ENCODE peak calls at places on chromosome 12, in ten cellular contexts. G, M, V, R, F, U, E, Y, B and T are unnamed samples.

GRCh38 chr12:4273651-4274395 is at the start of gene CCND2:
- DNase-seq in F (peak; percentile 80), Y (no peak), M (no peak), E (peak; percentile 76), R (peak; percentile 94), B (peak; percentile 56), U (peak; percentile 70), G (peak; percentile 96), V (peak; percentile 54), T (peak; percentile 80)

GRCh38 chr12:50017047-50017446 is 8.2 kb downstream of the RACGAP1 start:
- DNase-seq in R (peak; percentile 58), V (no peak), B (peak; percentile 74), E (peak; percentile 96), M (no peak), G (peak; percentile 87), F (peak; percentile 90), U (peak; percentile 96), Y (no peak), T (peak; percentile 46)

GRCh38 chr12:122421815-122422737 is at the start of gene CLIP1:
- DNase-seq in Y (no peak), U (peak; percentile 88), E (peak; percentile 82), F (peak; percentile 78), R (peak; percentile 79), M (no peak), B (peak; percentile 46), V (peak; percentile 40), G (peak; percentile 93), T (peak; percentile 71)

GRCh38 chr12:96045566-96045965 is 10.2 kb upstream of the LTA4H start:
- DNase-seq in V (no peak), R (no peak), B (no peak), G (no peak), Y (no peak), E (no peak), U (no peak), F (no peak), M (no peak), T (no peak)

GRCh38 chr12:100954118-100954517 is 159.5 kb downstream of the ANO4 start:
- DNase-seq in E (no peak), Y (no peak), M (no peak), F (no peak), U (no peak), B (no peak), V (no peak), G (no peak), R (no peak), T (no peak)

GRCh38 chr12:131681257-131681620 is 29.7 kb upstream of the SFSWAP start:
- DNase-seq in B (no peak), E (no peak), M (no peak), F (no peak), G (peak; percentile 64), V (no peak), Y (no peak), R (no peak), U (no peak), T (no peak)

GRCh38 chr12:65892905-65893304 is 68.6 kb downstream of the HMGA2 start:
- DNase-seq in G (no peak), F (peak; percentile 91), R (no peak), B (peak; percentile 77), Y (no peak), U (peak; percentile 88), M (no peak), V (no peak), E (peak; percentile 63), T (no peak)

GRCh38 chr12:2212971-2213869 is 160.4 kb downstream of the CACNA1C start:
- DNase-seq in E (peak; percentile 8), G (no peak), Y (no peak), U (no peak), M (peak; percentile 8), R (no peak), F (no peak), B (peak; percentile 52), V (no peak), T (no peak)

GRCh38 chr12:126069549-126070165 is 1004.4 kb downstream of the AACS start:
- DNase-seq in G (no peak), B (peak; percentile 46), U (peak; percentile 32), M (peak; percentile 58), Y (peak; percentile 3), F (peak; percentile 62), V (peak; percentile 17), E (peak; percentile 54), R (no peak), T (no peak)

GRCh38 chr12:132602578-132603239 is 7.7 kb downstream of the LRCOL1 start:
- DNase-seq in U (no peak), E (no peak), M (no peak), R (peak; percentile 63), G (no peak), F (no peak), B (no peak), Y (no peak), V (no peak), T (no peak)

GRCh38 chr12:5447329-5447728 is 15.4 kb downstream of the NTF3 start:
- DNase-seq in V (no peak), F (no peak), U (no peak), R (no peak), E (no peak), Y (no peak), B (no peak), M (no peak), G (no peak), T (no peak)

GRCh38 chr12:43742106-43742505 is 16.5 kb downstream of the PUS7L start:
- DNase-seq in F (no peak), V (no peak), R (no peak), E (peak; percentile 81), Y (no peak), B (peak; percentile 91), U (peak; percentile 89), G (no peak), M (no peak), T (no peak)

GRCh38 chr12:114958538-114958937 is 274.6 kb upstream of the TBX3 start:
- DNase-seq in Y (no peak), B (no peak), V (no peak), U (no peak), G (no peak), R (no peak), M (no peak), E (no peak), F (no peak), T (no peak)

GRCh38 chr12:42691991-42692557 is 102.5 kb upstream of the PRICKLE1 start:
- DNase-seq in R (no peak), G (no peak), Y (no peak), E (no peak), B (no peak), F (no peak), U (no peak), V (no peak), M (no peak), T (no peak)

GRCh38 chr12:171743-172705 is 41.9 kb downstream of the SLC6A12 start:
- DNase-seq in M (no peak), V (no peak), F (no peak), E (no peak), U (no peak), Y (no peak), B (no peak), R (no peak), G (no peak), T (no peak)

GRCh38 chr12:70576341-70577282 is 60.6 kb downstream of the PTPRB start:
- DNase-seq in M (peak; percentile 60), R (no peak), G (no peak), V (no peak), Y (peak; percentile 18), U (peak; percentile 90), F (peak; percentile 85), B (peak; percentile 73), E (peak; percentile 91), T (peak; percentile 22)

GRCh38 chr12:53231859-53232640 is at the start of gene RARG:
- DNase-seq in R (peak; percentile 70), V (no peak), M (no peak), E (peak; percentile 66), F (no peak), Y (no peak), G (peak; percentile 93), U (peak; percentile 87), B (peak; percentile 27), T (peak; percentile 76)

GRCh38 chr12:96134200-96134599 is 60.0 kb upstream of the ELK3 start:
- DNase-seq in Y (no peak), R (no peak), B (no peak), G (no peak), E (no peak), M (no peak), V (no peak), U (no peak), F (no peak), T (no peak)

GRCh38 chr12:130796985-130797686 is 41.9 kb downstream of the STX2 start:
- DNase-seq in M (no peak), U (no peak), Y (no peak), V (no peak), G (no peak), E (no peak), F (no peak), B (no peak), R (no peak), T (no peak)

GRCh38 chr12:104469066-104469465 is 12.3 kb downstream of the CHST11 start:
- DNase-seq in V (no peak), U (no peak), E (no peak), B (no peak), R (no peak), G (no peak), M (no peak), Y (no peak), F (no peak), T (no peak)

GRCh38 chr12:45279916-45280547 is 64.1 kb downstream of the ANO6 start:
- DNase-seq in V (no peak), E (no peak), B (no peak), U (no peak), R (no peak), M (no peak), Y (no peak), F (no peak), G (no peak), T (no peak)

GRCh38 chr12:2988494-2988893 is 29.3 kb downstream of the TEAD4 start:
- DNase-seq in Y (no peak), G (no peak), B (no peak), R (no peak), F (no peak), V (no peak), E (no peak), U (no peak), M (no peak), T (no peak)

GRCh38 chr12:119182701-119183493 is 4.2 kb downstream of the HSPB8 start:
- DNase-seq in V (no peak), Y (no peak), U (no peak), F (peak; percentile 20), G (no peak), M (no peak), B (peak; percentile 64), R (peak; percentile 50), E (peak; percentile 86), T (no peak)

GRCh38 chr12:52086944-52087835 is 7.7 kb downstream of the SMIM41 start:
- DNase-seq in V (no peak), E (no peak), B (no peak), Y (no peak), U (no peak), G (peak; percentile 81), M (no peak), F (no peak), R (no peak), T (no peak)

GRCh38 chr12:132803883-132804282 is 24.8 kb downstream of the GOLGA3 start:
- DNase-seq in F (no peak), Y (no peak), G (no peak), E (peak; percentile 17), R (peak; percentile 73), U (peak; percentile 88), M (no peak), V (no peak), B (peak; percentile 41), T (no peak)

GRCh38 chr12:94535614-94535932 is 75.9 kb upstream of the CEP83 start:
- DNase-seq in U (no peak), R (no peak), Y (no peak), V (no peak), B (no peak), M (peak; percentile 84), E (no peak), G (peak; percentile 57), F (no peak), T (no peak)

GRCh38 chr12:124493809-124494750 is 73.3 kb downstream of the NCOR2 start:
- DNase-seq in E (no peak), G (no peak), U (no peak), V (peak; percentile 35), F (no peak), R (no peak), M (no peak), B (no peak), Y (peak; percentile 94), T (no peak)

GRCh38 chr12:22828059-22828458 is 203.1 kb downstream of the ETNK1 start:
- DNase-seq in M (no peak), Y (no peak), U (no peak), R (no peak), F (no peak), B (no peak), E (no peak), V (no peak), G (no peak), T (no peak)